ENCODE peak calls at places on chromosome 17, in five cellular contexts. F is heart right ventricle, X is T-cell, G is stomach, S is Kasumi-1. J is an unnamed sample.
A peak's percentile ranks its signal among the peaks of the same experiment; 100 is the strongest.

GRCh38 chr17:60573139-60573975 is 26.6 kb upstream of the PPM1D start:
- DNase-seq in F (no peak), X (no peak), G (no peak), S (no peak), J (no peak)

GRCh38 chr17:58641937-58642336 is 49.9 kb downstream of the TEX14 start:
- DNase-seq in F (no peak), X (no peak), G (no peak), S (no peak), J (no peak)

GRCh38 chr17:73748521-73748920 is 104.3 kb upstream of the SDK2 start:
- DNase-seq in F (no peak), X (no peak), G (no peak), S (no peak), J (no peak)

GRCh38 chr17:50234581-50234980 is 33.1 kb upstream of the COL1A1 start:
- DNase-seq in F (no peak), X (no peak), G (no peak), S (no peak), J (no peak)

GRCh38 chr17:17114592-17115225 is 72.5 kb downstream of the MPRIP start:
- DNase-seq in F (no peak), X (no peak), G (no peak), S (no peak), J (no peak)

GRCh38 chr17:14805348-14805747 is 459.8 kb downstream of the PMP22 start:
- DNase-seq in F (no peak), X (no peak), G (no peak), S (no peak), J (no peak)

GRCh38 chr17:75244133-75244866 is 17.1 kb downstream of the GGA3 start:
- DNase-seq in F (no peak), X (no peak), G (no peak), S (peak; percentile 70), J (no peak)

GRCh38 chr17:44307387-44308186 is 814 bp upstream of the RUNDC3A start:
- DNase-seq in F (no peak), X (no peak), G (no peak), S (no peak), J (peak; percentile 48)

GRCh38 chr17:28394717-28395116 is 11.3 kb downstream of the SLC46A1 start:
- DNase-seq in F (no peak), X (no peak), G (no peak), S (no peak), J (no peak)

GRCh38 chr17:79865351-79866210 is 26.3 kb upstream of the CBX4 start:
- DNase-seq in F (no peak), X (no peak), G (no peak), S (no peak), J (no peak)

GRCh38 chr17:50262001-50262794 is 12.1 kb upstream of the TMEM92 start:
- DNase-seq in F (no peak), X (no peak), G (no peak), S (no peak), J (no peak)

GRCh38 chr17:49548506-49549310 is 27.0 kb upstream of the NXPH3 start:
- DNase-seq in F (peak; percentile 64), X (no peak), G (peak; percentile 55), S (no peak), J (peak; percentile 52)

GRCh38 chr17:7445011-7445927 is at the start of gene CHRNB1:
- DNase-seq in F (peak; percentile 87), X (peak; percentile 29), G (peak; percentile 78), S (no peak), J (peak; percentile 88)

GRCh38 chr17:17130077-17130844 is 75.9 kb downstream of the PLD6 start:
- DNase-seq in F (no peak), X (no peak), G (no peak), S (no peak), J (peak; percentile 19)

GRCh38 chr17:35749560-35750412 is 3.3 kb downstream of the GAS2L2 start:
- DNase-seq in F (no peak), X (no peak), G (peak; percentile 38), S (peak; percentile 39), J (no peak)

GRCh38 chr17:37322106-37322505 is 53.7 kb upstream of the C17orf78 start:
- DNase-seq in F (no peak), X (no peak), G (no peak), S (no peak), J (no peak)

GRCh38 chr17:80716986-80717385 is 172.3 kb downstream of the RPTOR start:
- DNase-seq in F (no peak), X (no peak), G (no peak), S (no peak), J (no peak)

GRCh38 chr17:21573961-21574610 is 118.2 kb upstream of the KCNJ18 start:
- DNase-seq in F (peak; percentile 85), X (peak; percentile 11), G (peak; percentile 54), S (no peak), J (no peak)

GRCh38 chr17:19900809-19901208 is 33.1 kb upstream of the ULK2 start:
- DNase-seq in F (no peak), X (no peak), G (no peak), S (no peak), J (no peak)

GRCh38 chr17:6172642-6173330 is 102.6 kb downstream of the WSCD1 start:
- DNase-seq in F (no peak), X (no peak), G (no peak), S (no peak), J (no peak)

GRCh38 chr17:80009391-80010282 is 26.0 kb downstream of the TBC1D16 start:
- DNase-seq in F (no peak), X (no peak), G (no peak), S (no peak), J (no peak)

GRCh38 chr17:35127751-35128514 is 6.5 kb downstream of the FNDC8 start:
- DNase-seq in F (no peak), X (no peak), G (no peak), S (no peak), J (no peak)

GRCh38 chr17:9173386-9173983 is 152.2 kb downstream of the NTN1 start:
- DNase-seq in F (no peak), X (no peak), G (no peak), S (no peak), J (no peak)

GRCh38 chr17:12116143-12116542 is 95.5 kb downstream of the MAP2K4 start:
- DNase-seq in F (no peak), X (no peak), G (no peak), S (no peak), J (no peak)

GRCh38 chr17:35163886-35164285 is 16.3 kb downstream of the UNC45B start:
- DNase-seq in F (no peak), X (no peak), G (no peak), S (no peak), J (no peak)

GRCh38 chr17:83200746-83201145 is 121.3 kb downstream of the METRNL start:
- DNase-seq in F (peak; percentile 35), X (no peak), G (no peak), S (no peak), J (peak; percentile 53)

GRCh38 chr17:66855204-66855603 is 20.3 kb downstream of the CACNG5 start:
- DNase-seq in F (no peak), X (no peak), G (no peak), S (no peak), J (peak; percentile 16)

GRCh38 chr17:54903375-54903774 is 2.7 kb downstream of the TOM1L1 start:
- DNase-seq in F (peak; percentile 52), X (no peak), G (peak; percentile 86), S (no peak), J (no peak)

GRCh38 chr17:74380086-74380958 is 13.0 kb downstream of the GPR142 start:
- DNase-seq in F (no peak), X (no peak), G (peak; percentile 70), S (no peak), J (peak; percentile 71)

GRCh38 chr17:1783271-1783670 is 21.4 kb downstream of the SERPINF1 start:
- DNase-seq in F (peak; percentile 46), X (no peak), G (no peak), S (no peak), J (no peak)

GRCh38 chr17:1709971-1710806 is at the start of gene TLCD2:
- DNase-seq in F (peak; percentile 81), X (no peak), G (peak; percentile 80), S (no peak), J (peak; percentile 96)

GRCh38 chr17:57515662-57516211 is 229.4 kb downstream of the CCDC182 start:
- DNase-seq in F (no peak), X (no peak), G (no peak), S (no peak), J (no peak)

GRCh38 chr17:27615121-27615520 is 15.9 kb upstream of the LGALS9 start:
- DNase-seq in F (no peak), X (no peak), G (no peak), S (no peak), J (no peak)

GRCh38 chr17:63354251-63354650 is 91.9 kb downstream of the CYB561 start:
- DNase-seq in F (no peak), X (no peak), G (no peak), S (no peak), J (no peak)

GRCh38 chr17:39400547-39401411 is 647 bp downstream of the FBXL20 start:
- DNase-seq in F (peak; percentile 30), X (peak; percentile 2), G (peak; percentile 27), S (peak; percentile 37), J (peak; percentile 21)

GRCh38 chr17:17638467-17638866 is 42.8 kb upstream of the RAI1 start:
- DNase-seq in F (no peak), X (no peak), G (no peak), S (no peak), J (no peak)

GRCh38 chr17:47697948-47698711 is 4.2 kb downstream of the TBKBP1 start:
- DNase-seq in F (no peak), X (no peak), G (no peak), S (no peak), J (no peak)

GRCh38 chr17:32286518-32286900 is 20.9 kb downstream of the RHBDL3 start:
- DNase-seq in F (no peak), X (no peak), G (no peak), S (no peak), J (no peak)

GRCh38 chr17:51270675-51271074 is 10.3 kb downstream of the UTP18 start:
- DNase-seq in F (no peak), X (no peak), G (no peak), S (peak; percentile 47), J (no peak)